ENCODE peak calls at places on chromosomes 12 and 14, in seven cellular contexts. L is stomach, W is K562, C is prostate gland, V is transverse colon, Z is endothelial cell of umbilical vein, D is upper lobe of left lung. X is an unnamed sample.
A peak's percentile ranks its signal among the peaks of the same experiment; 100 is the strongest.

GRCh38 chr14:100463937-100464336 is 123.3 kb downstream of the BEGAIN start:
- DNase-seq in V (no peak), D (no peak), C (no peak), W (no peak), Z (no peak), L (no peak), X (no peak)

GRCh38 chr12:25004447-25004846 is 55.5 kb upstream of the BCAT1 start:
- DNase-seq in C (no peak), V (no peak), Z (no peak), D (no peak), W (no peak), L (no peak), X (no peak)

GRCh38 chr12:57852620-57853509 is 6.3 kb upstream of the CTDSP2 start:
- DNase-seq in C (peak; percentile 51), Z (no peak), L (no peak), D (peak; percentile 82), W (no peak), V (peak; percentile 19), X (no peak)

GRCh38 chr14:64899958-64900357 is 14.3 kb upstream of the CHURC1 start:
- DNase-seq in V (no peak), W (no peak), D (no peak), L (no peak), Z (no peak), C (no peak), X (no peak)

GRCh38 chr14:80212025-80212402 is 710 bp upstream of the DIO2 start:
- DNase-seq in W (no peak), C (no peak), Z (peak; percentile 31), V (no peak), D (no peak), L (no peak), X (no peak)

GRCh38 chr14:59690426-59690825 is 113.8 kb upstream of the CCDC175 start:
- DNase-seq in L (no peak), Z (no peak), D (no peak), C (no peak), W (no peak), V (no peak), X (no peak)

GRCh38 chr12:23533295-23533694 is 416.2 kb downstream of the SOX5 start:
- DNase-seq in D (no peak), L (no peak), Z (no peak), W (no peak), V (no peak), C (no peak), X (no peak)

GRCh38 chr14:24734917-24735500 is 101.0 kb upstream of the GZMB start:
- DNase-seq in Z (peak; percentile 54), W (peak; percentile 28), D (no peak), V (peak; percentile 33), C (peak; percentile 71), L (peak; percentile 30), X (no peak)

GRCh38 chr12:119869720-119870119 is 7.4 kb downstream of the CIT start:
- DNase-seq in L (no peak), V (no peak), Z (peak; percentile 52), C (no peak), W (peak; percentile 16), D (no peak), X (no peak)

GRCh38 chr14:89613260-89614008 is 196.4 kb upstream of the FOXN3 start:
- DNase-seq in W (no peak), Z (no peak), V (no peak), L (no peak), C (no peak), D (no peak), X (no peak)

GRCh38 chr14:104893435-104894207 is 28.6 kb downstream of the CEP170B start:
- DNase-seq in C (peak; percentile 4), L (peak; percentile 25), Z (no peak), W (no peak), V (peak; percentile 19), D (peak; percentile 84), X (peak; percentile 21)

GRCh38 chr14:98947911-98948595 is 323.9 kb downstream of the BCL11B start:
- DNase-seq in D (no peak), L (no peak), W (no peak), Z (no peak), C (no peak), V (no peak), X (no peak)

GRCh38 chr14:93100098-93100497 is 15.6 kb downstream of the ITPK1 start:
- DNase-seq in W (no peak), Z (no peak), C (no peak), V (no peak), L (no peak), D (no peak), X (no peak)

GRCh38 chr14:37594238-37594915 is 672 bp downstream of the FOXA1 start:
- DNase-seq in L (peak; percentile 82), Z (peak; percentile 80), W (peak; percentile 68), C (peak; percentile 90), V (peak; percentile 82), D (peak; percentile 88), X (no peak)

GRCh38 chr14:93967637-93968250 is 8.6 kb downstream of the ASB2 start:
- DNase-seq in C (no peak), L (no peak), Z (no peak), V (peak; percentile 31), W (no peak), D (no peak), X (peak; percentile 60)

GRCh38 chr12:121933522-121934317 is 15.3 kb downstream of the CFAP251 start:
- DNase-seq in D (no peak), V (no peak), W (peak; percentile 93), L (no peak), Z (no peak), C (no peak), X (no peak)

GRCh38 chr12:77841467-77842054 is 10.9 kb downstream of the NAV3 start:
- DNase-seq in W (no peak), C (no peak), D (no peak), L (peak; percentile 26), Z (peak; percentile 83), V (no peak), X (no peak)

GRCh38 chr12:122947352-122947792 is 18.9 kb downstream of the ABCB9 start:
- DNase-seq in W (no peak), D (no peak), C (no peak), V (peak; percentile 72), L (peak; percentile 68), Z (peak; percentile 15), X (no peak)

GRCh38 chr12:26768611-26769603 is 64.1 kb downstream of the ITPR2 start:
- DNase-seq in W (no peak), D (no peak), L (no peak), Z (no peak), V (no peak), C (peak; percentile 7), X (no peak)

GRCh38 chr12:78835493-78835892 is 29.1 kb upstream of the SYT1 start:
- DNase-seq in C (no peak), L (no peak), Z (no peak), W (no peak), D (no peak), V (no peak), X (no peak)

GRCh38 chr12:96343347-96343954 is 56.8 kb downstream of the CDK17 start:
- DNase-seq in V (no peak), Z (no peak), D (no peak), W (no peak), L (no peak), C (no peak), X (no peak)

GRCh38 chr12:31728917-31729640 is at the start of gene AMN1:
- DNase-seq in Z (peak; percentile 100), C (peak; percentile 99), D (peak; percentile 99), L (peak; percentile 100), V (peak; percentile 100), W (peak; percentile 96), X (peak; percentile 89)
- TF ChIP-seq POLR2A in Z (peak; percentile 7), C (peak; percentile 82), D (no peak), L (no peak), V (peak; percentile 81), W (peak; percentile 87), X (peak; percentile 77)

GRCh38 chr12:53464685-53465084 is 12.8 kb downstream of the PCBP2 start:
- DNase-seq in C (no peak), D (no peak), Z (no peak), W (no peak), L (no peak), V (no peak), X (no peak)
- TF ChIP-seq POLR2AphosphoS5 in C (no peak), D (no peak), Z (no peak), W (no peak), L (no peak), V (no peak), X (no peak)

GRCh38 chr12:40141996-40142395 is 36.1 kb upstream of the SLC2A13 start:
- DNase-seq in W (no peak), Z (no peak), V (no peak), L (no peak), D (no peak), C (no peak), X (no peak)

GRCh38 chr12:40144023-40144422 is 38.1 kb upstream of the SLC2A13 start:
- DNase-seq in V (no peak), C (no peak), L (no peak), D (no peak), Z (no peak), W (no peak), X (no peak)

GRCh38 chr12:40149673-40150260 is 43.9 kb upstream of the SLC2A13 start:
- DNase-seq in D (no peak), V (no peak), W (no peak), L (no peak), Z (no peak), C (no peak), X (no peak)

GRCh38 chr12:40146800-40147797 is 41.2 kb upstream of the SLC2A13 start:
- DNase-seq in L (no peak), W (no peak), V (no peak), C (no peak), D (no peak), Z (no peak), X (no peak)

DNA sequence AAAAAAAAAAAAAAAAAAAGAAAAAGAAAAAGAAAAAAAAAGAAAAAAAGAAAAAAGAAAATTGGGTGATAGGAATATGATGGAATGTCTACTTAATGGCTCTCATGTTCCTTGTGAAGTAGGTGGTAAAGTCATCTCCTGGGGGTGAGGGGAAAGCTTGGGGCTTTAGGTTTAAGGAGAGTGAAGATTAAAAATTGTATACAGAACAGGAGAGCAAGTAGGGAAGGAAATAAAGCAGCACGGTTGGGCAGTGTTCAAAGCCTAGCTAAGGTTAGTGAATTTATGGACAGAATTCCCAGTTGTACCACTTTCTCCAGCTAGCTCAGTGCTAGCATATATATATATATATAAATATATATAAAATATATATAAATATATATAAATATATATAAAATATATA is 40.0 kb upstream of the SLC2A13 start:
- DNase-seq in V (no peak), L (no peak), Z (no peak), D (no peak), W (no peak), C (no peak), X (no peak)
- TF ChIP-seq POLR2A in V (no peak), L (no peak), Z (no peak), D (no peak), W (no peak), C (no peak), X (no peak)

GRCh38 chr12:93888964-93889363 is 211.8 kb downstream of the CRADD start:
- DNase-seq in L (no peak), C (no peak), Z (no peak), D (no peak), V (no peak), W (no peak), X (no peak)

GRCh38 chr12:93889516-93890202 is 212.5 kb downstream of the CRADD start:
- DNase-seq in D (no peak), L (no peak), C (no peak), V (no peak), W (no peak), Z (no peak), X (no peak)

GRCh38 chr12:93883436-93884154 is 206.4 kb downstream of the CRADD start:
- DNase-seq in D (no peak), Z (no peak), V (no peak), W (no peak), C (no peak), L (no peak), X (no peak)

GRCh38 chr12:93884794-93885460 is 207.8 kb downstream of the CRADD start:
- DNase-seq in C (no peak), V (no peak), D (no peak), Z (no peak), L (no peak), W (no peak), X (no peak)

GRCh38 chr12:93886533-93887511 is 209.6 kb downstream of the CRADD start:
- DNase-seq in C (peak; percentile 23), V (no peak), W (no peak), D (no peak), L (no peak), Z (no peak), X (no peak)
- TF ChIP-seq POLR2AphosphoS5 in C (peak; percentile 37), V (no peak), W (no peak), D (no peak), L (no peak), Z (no peak), X (no peak)